ENCODE peak calls at places on chromosome 20, in four cellular contexts. U is GM04504, O is cardiac muscle cell, R is GM10248. E is an unnamed sample.

GRCh38 chr20:40511478-40511877 is 177.6 kb downstream of the MAFB start:
- DNase-seq in U (peak; percentile 91), O (peak; percentile 84), R (no peak), E (no peak)

GRCh38 chr20:17611540-17612286 is 41.8 kb downstream of the DSTN start:
- DNase-seq in U (no peak), O (peak; percentile 40), R (peak; percentile 25), E (no peak)

GRCh38 chr20:20593447-20594170 is 118.8 kb downstream of the RALGAPA2 start:
- DNase-seq in U (peak; percentile 10), O (peak; percentile 63), R (peak; percentile 54), E (no peak)

GRCh38 chr20:38430679-38431325 is 4.3 kb downstream of the SNHG17 start:
- DNase-seq in U (no peak), O (no peak), R (no peak), E (no peak)

GRCh38 chr20:25987073-25987927 is 290.6 kb upstream of the ZNF337 start:
- DNase-seq in U (no peak), O (peak; percentile 63), R (no peak), E (peak; percentile 56)

GRCh38 chr20:10316582-10316981 is 98.0 kb downstream of the SNAP25 start:
- DNase-seq in U (no peak), O (no peak), R (no peak), E (no peak)

GRCh38 chr20:24917797-24918578 is 31.1 kb upstream of the CST7 start:
- DNase-seq in U (peak; percentile 23), O (peak; percentile 80), R (peak; percentile 81), E (peak; percentile 45)

GRCh38 chr20:38046572-38046971 is 13.0 kb downstream of the RPRD1B start:
- DNase-seq in U (no peak), O (no peak), R (no peak), E (no peak)

GRCh38 chr20:12966468-12967085 is 42.2 kb upstream of the SPTLC3 start:
- DNase-seq in U (peak; percentile 10), O (peak; percentile 69), R (no peak), E (no peak)

GRCh38 chr20:47691632-47692031 is 93.6 kb downstream of the SULF2 start:
- DNase-seq in U (no peak), O (peak; percentile 32), R (no peak), E (no peak)

GRCh38 chr20:54379893-54380292 is 95.5 kb upstream of the DOK5 start:
- DNase-seq in U (no peak), O (no peak), R (no peak), E (no peak)

GRCh38 chr20:56911946-56912345 is 282.8 kb downstream of the TFAP2C start:
- DNase-seq in U (no peak), O (no peak), R (no peak), E (no peak)

GRCh38 chr20:19463597-19463996 is 251.2 kb downstream of the SLC24A3 start:
- DNase-seq in U (no peak), O (no peak), R (no peak), E (no peak)

GRCh38 chr20:34904202-34904621 is 27.8 kb downstream of the ACSS2 start:
- DNase-seq in U (no peak), O (peak; percentile 52), R (peak; percentile 59), E (no peak)

GRCh38 chr20:875115-875514 is 41.0 kb downstream of the ANGPT4 start:
- DNase-seq in U (no peak), O (no peak), R (no peak), E (no peak)

GRCh38 chr20:41278936-41279335 is 38.6 kb downstream of the ZHX3 start:
- DNase-seq in U (no peak), O (no peak), R (no peak), E (no peak)

GRCh38 chr20:46558511-46558959 is 8.1 kb upstream of the OCSTAMP start:
- DNase-seq in U (peak; percentile 46), O (peak; percentile 70), R (no peak), E (no peak)

GRCh38 chr20:49054032-49054643 is 8.0 kb downstream of the CSE1L start:
- DNase-seq in U (no peak), O (no peak), R (peak; percentile 46), E (no peak)

GRCh38 chr20:478949-479429 is 16.7 kb upstream of the TBC1D20 start:
- DNase-seq in U (no peak), O (peak; percentile 76), R (peak; percentile 65), E (peak; percentile 51)

GRCh38 chr20:13009682-13010406 is 1.1 kb downstream of the SPTLC3 start:
- DNase-seq in U (peak; percentile 76), O (peak; percentile 97), R (peak; percentile 36), E (no peak)

GRCh38 chr20:25178563-25179438 is 16.7 kb upstream of the ENTPD6 start:
- DNase-seq in U (peak; percentile 64), O (peak; percentile 85), R (peak; percentile 59), E (peak; percentile 34)

GRCh38 chr20:361562-361961 is 14.7 kb downstream of the NRSN2 start:
- DNase-seq in U (no peak), O (no peak), R (no peak), E (no peak)

GRCh38 chr20:38170914-38171300 is 5.8 kb upstream of the TGM2 start:
- DNase-seq in U (no peak), O (no peak), R (no peak), E (no peak)

GRCh38 chr20:29689411-29690225 is 1567.8 kb upstream of the DEFB115 start:
- DNase-seq in U (no peak), O (peak; percentile 65), R (no peak), E (no peak)

GRCh38 chr20:31474097-31474436 is 860 bp downstream of the DEFB124 start:
- DNase-seq in U (no peak), O (no peak), R (peak; percentile 46), E (no peak)

GRCh38 chr20:40651121-40651520 is 37.9 kb downstream of the MAFB start:
- DNase-seq in U (no peak), O (peak; percentile 81), R (no peak), E (no peak)

GRCh38 chr20:61493798-61494305 is 241.8 kb downstream of the CDH4 start:
- DNase-seq in U (no peak), O (no peak), R (no peak), E (no peak)

GRCh38 chr20:54922636-54923035 is 447.2 kb downstream of the DOK5 start:
- DNase-seq in U (no peak), O (no peak), R (no peak), E (no peak)

E was measured in effector memory CD8-positive, alpha-beta T cell.